ENCODE peak calls at places on chromosomes 4 and X, in four cellular contexts. M is suprapubic skin, K is activated B cell treated with CpG ODN at 0.5 μM for 24 hours, R is omental fat pad. U is an unnamed sample.

GRCh38 chr4:6608758-6609414 is 31.6 kb upstream of the MRFAP1 start:
- DNase-seq in M (no peak), K (no peak), R (no peak), U (no peak)

GRCh38 chrX:115697806-115698205 is 136.8 kb downstream of the PLS3 start:
- DNase-seq in M (no peak), K (no peak), R (no peak), U (no peak)

GRCh38 chr4:165079476-165079875 is 25.8 kb downstream of the TRIM75 start:
- DNase-seq in M (no peak), K (no peak), R (no peak), U (no peak)

GRCh38 chrX:73863852-73864251 is 300.9 kb downstream of the CHIC1 start:
- DNase-seq in M (no peak), K (no peak), R (no peak), U (no peak)

GRCh38 chr4:141346144-141346543 is 125.4 kb downstream of the ZNF330 start:
- DNase-seq in M (no peak), K (no peak), R (no peak), U (no peak)

GRCh38 chr4:112327950-112328349 is 30.8 kb downstream of the ALPK1 start:
- DNase-seq in M (no peak), K (no peak), R (no peak), U (no peak)

GRCh38 chr4:2251795-2252529 is 9.9 kb downstream of the MXD4 start:
- DNase-seq in M (peak; percentile 45), K (no peak), R (no peak), U (no peak)

GRCh38 chrX:104913348-104913747 is 307.1 kb downstream of the TEX13A start:
- DNase-seq in M (no peak), K (no peak), R (no peak), U (no peak)

GRCh38 chr4:99917575-99917974 is 23.3 kb upstream of the LAMTOR3 start:
- DNase-seq in M (no peak), K (no peak), R (no peak), U (no peak)

GRCh38 chr4:70544279-70544870 is 26.0 kb downstream of the AMTN start:
- DNase-seq in M (no peak), K (no peak), R (no peak), U (no peak)

GRCh38 chr4:169234137-169234855 is 36.5 kb downstream of the SH3RF1 start:
- DNase-seq in M (no peak), K (no peak), R (no peak), U (no peak)

GRCh38 chr4:24809376-24809775 is 14.0 kb downstream of the SOD3 start:
- DNase-seq in M (peak; percentile 4), K (no peak), R (no peak), U (no peak)

GRCh38 chrX:75303795-75304194 is 29.9 kb downstream of the UPRT start:
- DNase-seq in M (no peak), K (no peak), R (no peak), U (no peak)

GRCh38 chr4:95124906-95125504 is 367.2 kb downstream of the BMPR1B start:
- DNase-seq in M (no peak), K (no peak), R (no peak), U (no peak)

GRCh38 chr4:100118213-100118612 is 72.1 kb downstream of the DDIT4L start:
- DNase-seq in M (no peak), K (no peak), R (no peak), U (no peak)

GRCh38 chr4:121360496-121360895 is 20.3 kb downstream of the QRFPR start:
- DNase-seq in M (no peak), K (no peak), R (no peak), U (no peak)

DNA sequence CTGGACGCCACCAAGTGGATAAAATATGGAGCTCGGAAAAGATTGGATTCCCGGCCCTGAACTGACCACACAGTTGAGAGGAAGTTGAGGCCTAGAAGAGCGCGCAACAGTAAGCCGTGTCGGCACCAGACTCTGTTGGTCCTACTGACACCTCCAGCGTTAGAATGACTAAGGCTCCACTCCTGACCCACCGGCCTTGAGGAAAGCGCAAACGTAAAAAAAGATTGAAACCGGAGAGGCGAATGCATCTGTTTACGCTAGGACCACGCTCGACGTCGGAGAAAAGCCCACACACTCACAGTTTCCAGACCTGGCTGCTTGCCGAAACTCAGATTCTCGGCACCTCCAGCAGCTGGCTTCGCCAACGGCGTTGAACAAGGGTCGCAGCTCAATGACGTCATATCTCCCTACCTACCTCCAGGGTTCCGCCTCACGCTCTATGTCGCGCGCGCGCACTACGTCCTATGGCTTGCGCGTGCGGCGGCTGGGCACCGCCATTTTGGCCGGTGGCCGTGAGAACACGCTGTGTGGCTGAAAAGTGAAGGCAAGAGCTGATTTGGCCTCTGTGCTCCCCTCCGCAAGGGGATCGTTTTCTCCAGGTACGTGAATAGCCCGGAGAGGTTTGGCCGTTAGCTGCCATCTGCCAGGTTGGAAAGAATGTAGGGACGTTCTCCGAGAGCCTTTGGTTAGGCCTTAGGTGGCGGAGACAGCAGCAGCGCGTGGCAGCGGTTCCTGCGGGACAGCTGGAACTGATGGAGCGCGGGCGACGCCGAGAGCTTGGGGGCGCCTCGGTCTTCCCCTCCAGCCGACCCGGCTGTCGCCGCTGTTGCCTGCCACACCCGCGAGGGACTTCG is at the start of the genes ABCE1 and ANAPC10:
- DNase-seq in M (peak; percentile 96), K (peak; percentile 87), R (peak; percentile 87), U (peak; percentile 93)
- TF ChIP-seq CTCF in M (no peak), K (no peak), R (no peak), U (no peak)

GRCh38 chr4:113330200-113330599 is 280.7 kb downstream of the ANK2 start:
- DNase-seq in M (no peak), K (no peak), R (no peak), U (no peak)

GRCh38 chr4:113325876-113326615 is 276.6 kb downstream of the ANK2 start:
- DNase-seq in M (no peak), K (no peak), R (no peak), U (no peak)

GRCh38 chr4:113331811-113332210 is 282.4 kb downstream of the ANK2 start:
- DNase-seq in M (no peak), K (no peak), R (no peak), U (no peak)

GRCh38 chr4:113327513-113327912 is 278.1 kb downstream of the ANK2 start:
- DNase-seq in M (no peak), K (no peak), R (no peak), U (no peak)

GRCh38 chr4:113328514-113328913 is 279.1 kb downstream of the ANK2 start:
- DNase-seq in M (no peak), K (no peak), R (no peak), U (no peak)
- TF ChIP-seq CTCF in M (no peak), K (no peak), R (no peak), U (no peak)

DNA sequence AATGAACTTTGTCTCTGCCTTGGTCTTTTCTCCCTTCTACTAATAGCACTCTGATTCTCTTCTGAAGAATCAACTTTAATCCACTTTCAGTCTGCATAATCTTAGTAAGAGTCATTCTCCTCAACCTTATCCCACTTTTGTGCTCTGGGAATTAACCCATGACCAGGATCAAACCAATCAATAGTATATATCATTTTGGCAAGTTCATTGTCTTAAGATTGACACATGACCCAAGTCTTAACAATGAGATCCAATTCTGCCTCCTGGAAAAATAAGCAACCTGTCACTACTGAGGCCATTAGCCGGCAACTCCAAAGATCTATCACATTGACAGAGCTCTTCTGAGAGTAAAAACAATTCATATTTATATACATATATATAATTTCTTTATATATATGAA is 1358.4 kb upstream of the ADGRL3 start:
- DNase-seq in M (no peak), K (no peak), R (no peak), U (no peak)
- TF ChIP-seq CTCF in M (no peak), K (no peak), R (no peak), U (no peak)

DNA sequence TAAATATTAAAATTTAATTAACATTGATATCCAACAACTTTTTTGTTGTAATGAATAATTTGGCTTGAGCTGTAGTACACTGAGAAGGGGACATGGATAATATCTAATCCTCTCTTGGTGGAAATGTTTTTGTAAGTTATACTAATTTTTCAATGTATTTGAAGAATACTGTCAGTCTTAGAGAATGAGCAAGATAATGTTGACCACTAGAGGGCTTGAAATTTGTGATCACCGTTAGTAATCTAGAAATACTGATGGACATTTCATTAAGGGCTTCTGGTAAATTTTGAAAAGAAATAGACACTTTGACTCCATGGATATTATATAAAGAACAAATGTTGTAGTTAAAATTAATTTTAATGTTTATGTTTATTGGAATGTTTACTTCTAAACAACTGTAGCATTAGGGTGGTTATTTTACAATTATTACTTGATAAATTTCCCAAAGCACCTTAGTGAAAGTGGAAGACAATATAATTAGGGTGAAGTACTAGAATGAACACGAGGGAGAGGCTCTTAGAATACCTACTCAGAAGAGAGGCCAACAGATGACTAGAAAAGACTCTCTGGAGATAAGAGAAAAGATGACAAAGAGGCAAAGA is 20.0 kb upstream of the CAMK2D start:
- DNase-seq in M (no peak), K (no peak), R (no peak), U (no peak)
- TF ChIP-seq CTCF in M (peak; percentile 53), K (peak; percentile 76), R (no peak), U (peak; percentile 82)

GRCh38 chr4:171521726-171522125 is 291.5 kb upstream of the GALNTL6 start:
- DNase-seq in M (no peak), K (no peak), R (no peak), U (no peak)

GRCh38 chr4:171517883-171518282 is 295.3 kb upstream of the GALNTL6 start:
- DNase-seq in M (no peak), K (no peak), R (no peak), U (no peak)

GRCh38 chr4:171516694-171517093 is 296.5 kb upstream of the GALNTL6 start:
- DNase-seq in M (no peak), K (no peak), R (no peak), U (no peak)

GRCh38 chr4:171524913-171525312 is 288.3 kb upstream of the GALNTL6 start:
- DNase-seq in M (no peak), K (no peak), R (no peak), U (no peak)

DNA sequence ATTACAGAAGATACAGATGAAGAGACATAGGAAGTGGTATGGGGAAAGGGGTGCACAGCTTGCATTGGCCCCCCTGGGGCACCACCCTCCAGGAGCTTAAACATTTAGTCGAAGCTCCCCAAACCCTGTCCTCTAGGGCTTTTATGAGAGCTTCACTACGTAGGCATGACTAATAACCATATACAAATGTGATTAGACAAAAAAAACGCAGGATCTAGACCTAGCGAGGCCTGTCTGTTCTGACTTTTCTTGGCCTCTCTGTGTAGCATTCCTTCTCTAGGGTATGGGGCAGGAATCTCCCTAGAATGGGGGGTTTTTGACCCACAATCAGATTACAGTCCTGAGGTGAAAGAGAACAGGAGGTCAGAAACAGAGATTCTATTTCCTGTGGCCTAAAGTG is 293.7 kb upstream of the GALNTL6 start:
- DNase-seq in M (no peak), K (no peak), R (no peak), U (no peak)
- TF ChIP-seq CTCF in M (no peak), K (no peak), R (no peak), U (no peak)

DNA sequence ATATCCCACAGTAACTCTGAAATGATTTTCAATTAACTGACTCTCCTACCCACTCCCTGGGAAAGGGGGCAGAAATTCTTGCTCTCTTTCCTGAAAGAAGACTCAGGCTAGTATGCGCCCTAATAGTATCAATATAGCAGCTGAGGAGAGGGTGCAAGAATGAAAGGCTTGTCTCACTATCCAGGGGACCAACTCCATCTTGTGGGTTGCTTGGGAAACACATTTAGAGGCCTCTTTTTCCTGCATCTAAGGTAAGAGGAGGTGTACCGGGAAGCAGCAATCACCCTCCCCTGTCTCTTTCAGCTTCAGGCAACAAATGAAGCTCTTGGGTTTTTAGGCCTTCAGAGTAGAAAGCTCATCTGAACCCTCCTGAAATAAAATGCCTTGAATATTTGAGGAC is 11.3 kb downstream of the TMEM255A start:
- DNase-seq in M (no peak), K (no peak), R (no peak), U (no peak)
- TF ChIP-seq CTCF in M (no peak), K (no peak), R (no peak), U (no peak)

U was measured in mesothelial cell of epicardium.